ENCODE peak calls at places on chromosomes 6 and 20, in six cellular contexts. W is Panc1, V is foreskin fibroblast, C is tibial artery, U is ascending aorta, I is cardiac muscle cell. T is an unnamed sample.

GRCh38 chr6:111265842-111266241 is 178.5 kb downstream of the SLC16A10 start:
- DNase-seq in W (no peak), V (no peak), C (no peak), U (no peak), I (peak; percentile 41), T (no peak)

GRCh38 chr6:3471286-3471685 is 14.4 kb upstream of the SLC22A23 start:
- DNase-seq in W (no peak), V (no peak), C (no peak), U (no peak), I (no peak), T (no peak)

GRCh38 chr6:158766621-158767435 is 52.3 kb downstream of the EZR start:
- DNase-seq in W (no peak), V (no peak), C (no peak), U (no peak), I (no peak), T (no peak)

GRCh38 chr20:63734111-63734945 is 2.1 kb upstream of the LIME1 start:
- DNase-seq in W (no peak), V (no peak), C (no peak), U (no peak), I (no peak), T (no peak)

GRCh38 chr6:111377558-111378120 is 105.4 kb downstream of the REV3L start:
- DNase-seq in W (no peak), V (peak; percentile 7), C (no peak), U (no peak), I (no peak), T (no peak)

GRCh38 chr20:24983896-24984295 is 8.7 kb downstream of the APMAP start:
- DNase-seq in W (no peak), V (no peak), C (no peak), U (no peak), I (no peak), T (no peak)

GRCh38 chr20:3477861-3478544 is 7.2 kb downstream of the ATRN start:
- DNase-seq in W (no peak), V (no peak), C (no peak), U (no peak), I (no peak), T (no peak)

GRCh38 chr20:20167704-20168103 is 115.4 kb downstream of the CFAP61 start:
- DNase-seq in W (no peak), V (no peak), C (no peak), U (no peak), I (no peak), T (no peak)

GRCh38 chr6:33126101-33126714 is 50.4 kb downstream of the HLA-DPB1 start:
- DNase-seq in W (no peak), V (peak; percentile 19), C (peak; percentile 66), U (no peak), I (peak; percentile 75), T (peak; percentile 59)

GRCh38 chr6:108559097-108559883 is 1.4 kb upstream of the FOXO3 start:
- DNase-seq in W (no peak), V (peak; percentile 93), C (peak; percentile 94), U (peak; percentile 76), I (peak; percentile 93), T (peak; percentile 78)

GRCh38 chr6:108558372-108559096 is 2.2 kb upstream of the FOXO3 start:
- DNase-seq in W (peak; percentile 94), V (peak; percentile 100), C (peak; percentile 98), U (peak; percentile 92), I (peak; percentile 100), T (peak; percentile 93)

GRCh38 chr6:108556864-108557493 is 3.7 kb upstream of the FOXO3 start:
- DNase-seq in W (no peak), V (peak; percentile 33), C (no peak), U (no peak), I (no peak), T (no peak)

GRCh38 chr6:108556250-108556649 is 4.5 kb upstream of the FOXO3 start:
- DNase-seq in W (no peak), V (no peak), C (no peak), U (no peak), I (no peak), T (no peak)

GRCh38 chr6:108557494-108558371 is 3.0 kb upstream of the FOXO3 start:
- DNase-seq in W (no peak), V (peak; percentile 74), C (peak; percentile 78), U (no peak), I (peak; percentile 84), T (peak; percentile 64)
- TF ChIP-seq CTCF in W (no peak), V (no peak), C (no peak), U (no peak), I (no peak), T (no peak)

GRCh38 chr20:35410613-35411012 is 1.2 kb downstream of the UQCC1 start:
- DNase-seq in W (no peak), V (no peak), C (no peak), U (no peak), I (no peak), T (no peak)

GRCh38 chr20:35405775-35406174 is 6.0 kb downstream of the UQCC1 start:
- DNase-seq in W (no peak), V (no peak), C (no peak), U (no peak), I (no peak), T (no peak)

GRCh38 chr20:35408270-35408669 is 3.5 kb downstream of the UQCC1 start:
- DNase-seq in W (no peak), V (no peak), C (no peak), U (no peak), I (no peak), T (no peak)

GRCh38 chr20:35404614-35405259 is 7.0 kb downstream of the UQCC1 start:
- DNase-seq in W (no peak), V (no peak), C (no peak), U (no peak), I (no peak), T (no peak)

DNA sequence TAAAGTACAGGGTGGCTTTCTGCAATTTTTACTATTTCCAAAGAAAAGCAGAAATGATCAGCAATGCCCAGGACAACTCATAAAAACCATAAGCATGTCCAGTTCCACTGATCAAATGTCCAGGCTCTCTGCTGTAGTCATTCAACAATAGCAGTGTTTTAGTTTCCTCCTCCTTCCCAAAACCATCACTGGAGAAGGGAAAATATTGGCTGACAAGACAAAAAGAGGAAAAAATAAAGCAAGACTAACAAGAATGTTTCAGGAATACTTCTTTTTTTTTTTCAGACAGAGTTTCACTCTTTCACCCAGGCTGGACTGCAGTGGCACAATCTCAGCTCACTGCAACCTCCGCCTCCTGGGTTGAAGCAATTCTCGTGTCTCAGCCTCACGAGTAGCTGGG is 2.2 kb downstream of the UQCC1 start:
- DNase-seq in W (no peak), V (no peak), C (no peak), U (no peak), I (no peak), T (no peak)
- TF ChIP-seq CTCF in W (no peak), V (no peak), C (no peak), U (no peak), I (no peak), T (no peak)

GRCh38 chr6:99426454-99426762 is 1.3 kb upstream of the PNISR start:
- DNase-seq in W (no peak), V (no peak), C (no peak), U (no peak), I (peak; percentile 8), T (no peak)

GRCh38 chr6:99422912-99423311 is 2.2 kb downstream of the PNISR start:
- DNase-seq in W (no peak), V (no peak), C (no peak), U (no peak), I (no peak), T (no peak)

GRCh38 chr6:99424022-99424421 is 1.1 kb downstream of the PNISR start:
- DNase-seq in W (no peak), V (no peak), C (no peak), U (no peak), I (no peak), T (no peak)

GRCh38 chr6:99425647-99426453 is 742 bp upstream of the PNISR start:
- DNase-seq in W (peak; percentile 93), V (peak; percentile 84), C (peak; percentile 88), U (peak; percentile 33), I (peak; percentile 87), T (peak; percentile 56)

GRCh38 chr6:99424761-99425646 is at the start of gene PNISR:
- DNase-seq in W (peak; percentile 97), V (peak; percentile 97), C (peak; percentile 94), U (peak; percentile 83), I (peak; percentile 99), T (peak; percentile 69)
- TF ChIP-seq CTCF in W (no peak), V (no peak), C (no peak), U (no peak), I (no peak), T (no peak)

DNA sequence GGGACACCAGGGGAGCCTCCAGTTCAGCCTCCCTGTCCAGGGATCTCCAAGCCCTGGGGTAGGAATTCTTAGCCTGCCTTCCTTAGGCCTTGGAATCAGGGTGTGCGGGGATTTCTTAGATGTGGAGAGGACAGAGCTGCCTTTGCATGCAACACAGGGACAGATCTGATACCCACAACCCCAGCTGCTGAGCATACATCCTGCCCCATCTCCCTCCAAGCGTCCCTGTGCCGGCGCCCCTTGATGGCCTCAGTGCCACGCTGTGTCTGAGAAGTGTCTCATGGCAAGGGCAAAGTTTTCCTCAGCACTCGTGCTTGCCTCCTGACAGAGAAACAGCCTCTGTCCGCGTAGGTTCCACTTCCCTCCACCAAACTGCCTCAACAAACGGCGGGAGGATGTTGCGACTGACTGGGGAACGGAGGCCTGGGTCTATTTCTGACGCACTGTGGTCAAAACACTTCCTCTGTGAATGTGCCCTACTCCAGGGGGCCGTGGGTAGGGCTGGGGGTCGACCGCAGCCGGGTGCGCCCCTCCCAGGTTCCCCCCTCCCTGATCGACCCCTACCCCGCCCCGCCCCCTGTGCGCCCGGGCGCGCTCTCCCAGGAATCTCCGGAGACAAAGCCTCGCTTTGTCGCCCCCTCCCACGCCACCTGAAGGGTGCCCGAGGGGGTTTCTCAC is 950 bp downstream of the MICAL1 start:
- DNase-seq in W (no peak), V (no peak), C (peak; percentile 66), U (no peak), I (peak; percentile 31), T (no peak)
- TF ChIP-seq CTCF in W (no peak), V (no peak), C (no peak), U (no peak), I (no peak), T (no peak)

T was measured in activated B cell treated with CpG ODN at 0.5 μM for 24 hours.